ENCODE peak calls at places on chromosomes 6 and 20, in eight cellular contexts. One of them, this sample, is unnamed.

GRCh38 chr6:27669278-27669797 is 196.4 kb upstream of the ZNF184 start:
- DNase-seq in GM13976: no peak
- DNase-seq in pancreas: no peak
- DNase-seq in bronchial epithelial cell: peak
- DNase-seq in astrocyte: no peak
- DNase-seq in lower lobe of right lung: no peak
- DNase-seq in stimulated activated CD4-positive, alpha-beta T cell treated with anti-CD3 and anti-CD28 coated beads, TNF-alpha, amount 100 ng/mL, for 4 hours: no peak
- DNase-seq in Panc1: peak
- DNase-seq in this sample: no peak

GRCh38 chr6:31654574-31655348 is 933 bp upstream of the APOM start:
- DNase-seq in GM13976: no peak
- DNase-seq in pancreas: no peak
- DNase-seq in bronchial epithelial cell: no peak
- DNase-seq in astrocyte: no peak
- DNase-seq in lower lobe of right lung: no peak
- DNase-seq in stimulated activated CD4-positive, alpha-beta T cell treated with anti-CD3 and anti-CD28 coated beads, TNF-alpha, amount 100 ng/mL, for 4 hours: no peak
- DNase-seq in Panc1: no peak
- DNase-seq in this sample: no peak

GRCh38 chr6:82951389-82951788 is 114.3 kb downstream of the UBE3D start:
- DNase-seq in GM13976: no peak
- DNase-seq in pancreas: no peak
- DNase-seq in bronchial epithelial cell: peak
- DNase-seq in astrocyte: no peak
- DNase-seq in lower lobe of right lung: no peak
- DNase-seq in stimulated activated CD4-positive, alpha-beta T cell treated with anti-CD3 and anti-CD28 coated beads, TNF-alpha, amount 100 ng/mL, for 4 hours: no peak
- DNase-seq in Panc1: no peak
- DNase-seq in this sample: no peak

GRCh38 chr20:42361402-42361801 is 743.2 kb upstream of the CHD6 start:
- DNase-seq in GM13976: no peak
- DNase-seq in pancreas: no peak
- DNase-seq in bronchial epithelial cell: no peak
- DNase-seq in astrocyte: no peak
- DNase-seq in lower lobe of right lung: no peak
- DNase-seq in stimulated activated CD4-positive, alpha-beta T cell treated with anti-CD3 and anti-CD28 coated beads, TNF-alpha, amount 100 ng/mL, for 4 hours: no peak
- DNase-seq in Panc1: no peak
- DNase-seq in this sample: no peak

GRCh38 chr6:156988276-156989158 is 211.3 kb downstream of the ARID1B start:
- DNase-seq in GM13976: peak
- DNase-seq in pancreas: no peak
- DNase-seq in bronchial epithelial cell: peak
- DNase-seq in astrocyte: peak
- DNase-seq in lower lobe of right lung: no peak
- DNase-seq in stimulated activated CD4-positive, alpha-beta T cell treated with anti-CD3 and anti-CD28 coated beads, TNF-alpha, amount 100 ng/mL, for 4 hours: no peak
- DNase-seq in Panc1: no peak
- DNase-seq in this sample: peak

GRCh38 chr6:160088069-160088773 is 33.4 kb upstream of the SLC22A1 start:
- DNase-seq in GM13976: no peak
- DNase-seq in pancreas: no peak
- DNase-seq in bronchial epithelial cell: peak
- DNase-seq in astrocyte: peak
- DNase-seq in lower lobe of right lung: no peak
- DNase-seq in stimulated activated CD4-positive, alpha-beta T cell treated with anti-CD3 and anti-CD28 coated beads, TNF-alpha, amount 100 ng/mL, for 4 hours: no peak
- DNase-seq in Panc1: no peak
- DNase-seq in this sample: peak

GRCh38 chr6:88519227-88520019 is 353.3 kb upstream of the CNR1 start:
- DNase-seq in GM13976: no peak
- DNase-seq in pancreas: no peak
- DNase-seq in bronchial epithelial cell: no peak
- DNase-seq in astrocyte: no peak
- DNase-seq in lower lobe of right lung: no peak
- DNase-seq in stimulated activated CD4-positive, alpha-beta T cell treated with anti-CD3 and anti-CD28 coated beads, TNF-alpha, amount 100 ng/mL, for 4 hours: no peak
- DNase-seq in Panc1: no peak
- DNase-seq in this sample: no peak

GRCh38 chr6:75693534-75693933 is 55.5 kb upstream of the MYO6 start:
- DNase-seq in GM13976: no peak
- DNase-seq in pancreas: no peak
- DNase-seq in bronchial epithelial cell: no peak
- DNase-seq in astrocyte: no peak
- DNase-seq in lower lobe of right lung: no peak
- DNase-seq in stimulated activated CD4-positive, alpha-beta T cell treated with anti-CD3 and anti-CD28 coated beads, TNF-alpha, amount 100 ng/mL, for 4 hours: no peak
- DNase-seq in Panc1: no peak
- DNase-seq in this sample: no peak

GRCh38 chr6:16747232-16748027 is 13.8 kb downstream of the ATXN1 start:
- DNase-seq in GM13976: no peak
- DNase-seq in pancreas: no peak
- DNase-seq in bronchial epithelial cell: peak
- DNase-seq in astrocyte: peak
- DNase-seq in lower lobe of right lung: no peak
- DNase-seq in stimulated activated CD4-positive, alpha-beta T cell treated with anti-CD3 and anti-CD28 coated beads, TNF-alpha, amount 100 ng/mL, for 4 hours: no peak
- DNase-seq in Panc1: no peak
- DNase-seq in this sample: no peak

GRCh38 chr20:36339646-36340592 is 33.8 kb downstream of the DLGAP4 start:
- DNase-seq in GM13976: no peak
- DNase-seq in pancreas: no peak
- DNase-seq in bronchial epithelial cell: no peak
- DNase-seq in astrocyte: no peak
- DNase-seq in lower lobe of right lung: no peak
- DNase-seq in stimulated activated CD4-positive, alpha-beta T cell treated with anti-CD3 and anti-CD28 coated beads, TNF-alpha, amount 100 ng/mL, for 4 hours: no peak
- DNase-seq in Panc1: no peak
- DNase-seq in this sample: no peak

GRCh38 chr20:25317351-25318075 is 69.6 kb downstream of the PYGB start:
- DNase-seq in GM13976: no peak
- DNase-seq in pancreas: peak
- DNase-seq in bronchial epithelial cell: no peak
- DNase-seq in astrocyte: no peak
- DNase-seq in lower lobe of right lung: no peak
- DNase-seq in stimulated activated CD4-positive, alpha-beta T cell treated with anti-CD3 and anti-CD28 coated beads, TNF-alpha, amount 100 ng/mL, for 4 hours: no peak
- DNase-seq in Panc1: no peak
- DNase-seq in this sample: no peak

GRCh38 chr20:51431321-51431720 is 111.2 kb downstream of the NFATC2 start:
- DNase-seq in GM13976: no peak
- DNase-seq in pancreas: no peak
- DNase-seq in bronchial epithelial cell: no peak
- DNase-seq in astrocyte: no peak
- DNase-seq in lower lobe of right lung: no peak
- DNase-seq in stimulated activated CD4-positive, alpha-beta T cell treated with anti-CD3 and anti-CD28 coated beads, TNF-alpha, amount 100 ng/mL, for 4 hours: no peak
- DNase-seq in Panc1: no peak
- DNase-seq in this sample: no peak

This sample was measured in K562.